ENCODE peak calls at places on chromosomes 16 and 17, in five cellular contexts. F, Y, U, O and H are unnamed samples.

GRCh38 chr17:17693253-17693954 is 12.1 kb downstream of the RAI1 start:
- DNase-seq in U (no peak), F (peak; percentile 76), O (peak; percentile 62), Y (no peak), H (no peak)

GRCh38 chr16:48734220-48734619 is 124.2 kb upstream of the N4BP1 start:
- DNase-seq in F (no peak), U (no peak), Y (no peak), O (no peak), H (no peak)

GRCh38 chr17:31175237-31175636 is 80.5 kb downstream of the NF1 start:
- DNase-seq in O (no peak), Y (no peak), F (no peak), U (no peak), H (no peak)

GRCh38 chr17:49699967-49700575 is 7.7 kb downstream of the SLC35B1 start:
- DNase-seq in U (no peak), F (no peak), Y (no peak), O (no peak), H (no peak)

GRCh38 chr17:14428640-14429029 is 127.8 kb downstream of the HS3ST3B1 start:
- DNase-seq in U (no peak), Y (no peak), F (no peak), O (no peak), H (no peak)

GRCh38 chr17:72590382-72590781 is 469.6 kb downstream of the SOX9 start:
- DNase-seq in O (no peak), Y (peak; percentile 76), U (no peak), F (no peak), H (no peak)

GRCh38 chr16:17149904-17150483 is 320.8 kb downstream of the XYLT1 start:
- DNase-seq in O (no peak), Y (no peak), F (no peak), U (no peak), H (no peak)

GRCh38 chr17:73613947-73614655 is 30.1 kb downstream of the SDK2 start:
- DNase-seq in O (no peak), U (no peak), F (no peak), Y (no peak), H (no peak)

GRCh38 chr16:1471569-1472194 is 3.1 kb downstream of the CLCN7 start:
- DNase-seq in U (no peak), F (no peak), O (no peak), Y (no peak), H (no peak)

GRCh38 chr16:2472488-2472864 is 1.4 kb downstream of the NTN3 start:
- DNase-seq in F (no peak), Y (no peak), O (no peak), U (no peak), H (no peak)